ENCODE peak calls at places on chromosomes 7 and 10, in five cellular contexts. N, F, V, E and K are unnamed samples.
A peak's percentile ranks its signal among the peaks of the same experiment; 100 is the strongest.

GRCh38 chr7:94458041-94458440 is 51.6 kb upstream of the CASD1 start:
- DNase-seq in N (no peak), F (no peak), V (no peak), E (no peak), K (no peak)

GRCh38 chr7:36275735-36276284 is 113.9 kb upstream of the ANLN start:
- DNase-seq in N (no peak), F (no peak), V (no peak), E (no peak), K (no peak)

GRCh38 chr7:125511310-125511709 is 581.7 kb upstream of the POT1 start:
- DNase-seq in N (no peak), F (no peak), V (no peak), E (no peak), K (no peak)

GRCh38 chr7:901388-902154 is 25.2 kb downstream of the GET4 start:
- DNase-seq in N (peak; percentile 12), F (peak; percentile 81), V (peak; percentile 91), E (peak; percentile 80), K (peak; percentile 93)

GRCh38 chr10:14074062-14074884 is 256.5 kb downstream of the FRMD4A start:
- DNase-seq in N (no peak), F (peak; percentile 80), V (peak; percentile 92), E (peak; percentile 43), K (peak; percentile 66)

GRCh38 chr7:5755704-5756131 is 25.7 kb downstream of the RNF216 start:
- DNase-seq in N (no peak), F (no peak), V (no peak), E (no peak), K (no peak)

GRCh38 chr7:26658698-26659084 is 205.7 kb downstream of the SKAP2 start:
- DNase-seq in N (peak; percentile 37), F (no peak), V (peak; percentile 95), E (no peak), K (no peak)

GRCh38 chr10:88991161-88991899 is 732 bp downstream of the FAS start:
- DNase-seq in N (peak; percentile 18), F (peak; percentile 78), V (peak; percentile 55), E (peak; percentile 78), K (peak; percentile 73)

GRCh38 chr7:27095050-27095896 is 527 bp downstream of the HOXA1 start:
- DNase-seq in N (no peak), F (no peak), V (no peak), E (no peak), K (no peak)

GRCh38 chr7:47266131-47266706 is 315.7 kb downstream of the TNS3 start:
- DNase-seq in N (peak; percentile 31), F (peak; percentile 64), V (peak; percentile 41), E (peak; percentile 71), K (peak; percentile 68)

GRCh38 chr10:68046642-68047041 is 28.4 kb downstream of the HERC4 start:
- DNase-seq in N (no peak), F (no peak), V (no peak), E (no peak), K (no peak)

GRCh38 chr7:107021600-107021999 is 22.9 kb upstream of the PRKAR2B start:
- DNase-seq in N (no peak), F (no peak), V (no peak), E (no peak), K (no peak)

GRCh38 chr10:123299598-123299997 is 145.4 kb downstream of the BUB3 start:
- DNase-seq in N (no peak), F (no peak), V (no peak), E (no peak), K (no peak)

GRCh38 chr7:28096713-28097112 is 83.9 kb downstream of the JAZF1 start:
- DNase-seq in N (no peak), F (no peak), V (peak; percentile 42), E (peak; percentile 81), K (peak; percentile 83)

GRCh38 chr10:13894412-13895093 is 307.8 kb downstream of the PRPF18 start:
- DNase-seq in N (no peak), F (no peak), V (no peak), E (no peak), K (no peak)

GRCh38 chr10:46540412-46541016 is 15.9 kb downstream of the GPRIN2 start:
- DNase-seq in N (no peak), F (no peak), V (no peak), E (no peak), K (no peak)

GRCh38 chr7:33054261-33054964 is 8.2 kb downstream of the NT5C3A start:
- DNase-seq in N (no peak), F (no peak), V (no peak), E (no peak), K (no peak)

GRCh38 chr10:53209941-53210611 is 437.5 kb upstream of the MBL2 start:
- DNase-seq in N (no peak), F (no peak), V (peak; percentile 37), E (no peak), K (no peak)

GRCh38 chr10:113179270-113179669 is 229.2 kb downstream of the TCF7L2 start:
- DNase-seq in N (no peak), F (peak; percentile 55), V (no peak), E (no peak), K (no peak)

GRCh38 chr10:128203028-128203427 is 76.8 kb upstream of the MKI67 start:
- DNase-seq in N (no peak), F (no peak), V (no peak), E (no peak), K (no peak)

GRCh38 chr7:38169862-38170261 is 8.2 kb upstream of the STARD3NL start:
- DNase-seq in N (peak; percentile 7), F (no peak), V (no peak), E (no peak), K (peak; percentile 37)

GRCh38 chr7:107180378-107180777 is 11.6 kb downstream of the HBP1 start:
- DNase-seq in N (no peak), F (no peak), V (no peak), E (no peak), K (peak; percentile 58)